ENCODE peak calls at places on chromosomes 7 and 10, in six cellular contexts. O is astrocyte; N is fibroblast of the aortic adventitia; W is right lobe of liver; E is mesothelial cell of epicardium; B is CD4-positive, alpha-beta T cell. U is an unnamed sample.

GRCh38 chr7:71974611-71975010 is 437.5 kb downstream of the CALN1 start:
- DNase-seq in O (no peak), N (no peak), W (no peak), E (no peak), B (no peak), U (no peak)

GRCh38 chr10:113953505-113954272 is 90.0 kb upstream of the ADRB1 start:
- DNase-seq in O (no peak), N (no peak), W (no peak), E (no peak), B (no peak), U (no peak)

GRCh38 chr7:28205505-28205904 is 24.9 kb upstream of the JAZF1 start:
- DNase-seq in O (no peak), N (no peak), W (no peak), E (no peak), B (no peak), U (no peak)

GRCh38 chr10:128843972-128844371 is 623.1 kb upstream of the MGMT start:
- DNase-seq in O (no peak), N (no peak), W (no peak), E (no peak), B (no peak), U (no peak)

GRCh38 chr10:3350205-3350604 is 177.6 kb upstream of the PITRM1 start:
- DNase-seq in O (no peak), N (no peak), W (no peak), E (no peak), B (no peak), U (no peak)

GRCh38 chr10:31508882-31509281 is 189.9 kb downstream of the ZEB1 start:
- DNase-seq in O (peak), N (no peak), W (no peak), E (no peak), B (no peak), U (no peak)

GRCh38 chr7:2734761-2735571 is 47.0 kb downstream of the AMZ1 start:
- DNase-seq in O (no peak), N (no peak), W (peak), E (no peak), B (no peak), U (peak)

GRCh38 chr7:137882806-137883205 is 36.0 kb upstream of the DGKI start:
- DNase-seq in O (peak), N (peak), W (no peak), E (no peak), B (no peak), U (no peak)

GRCh38 chr7:78510580-78511188 is 712.1 kb downstream of the PHTF2 start:
- DNase-seq in O (peak), N (peak), W (peak), E (peak), B (no peak), U (peak)

GRCh38 chr10:61779950-61780659 is 117.4 kb downstream of the CABCOCO1 start:
- DNase-seq in O (peak), N (peak), W (no peak), E (no peak), B (no peak), U (peak)

GRCh38 chr10:18216482-18216881 is 76.3 kb downstream of the CACNB2 start:
- DNase-seq in O (no peak), N (peak), W (no peak), E (no peak), B (no peak), U (peak)

GRCh38 chr7:3067606-3068005 is 23.9 kb upstream of the CARD11 start:
- DNase-seq in O (no peak), N (no peak), W (no peak), E (no peak), B (no peak), U (no peak)

GRCh38 chr10:20890491-20891337 is 6.4 kb downstream of the NEBL start:
- DNase-seq in O (peak), N (peak), W (no peak), E (no peak), B (no peak), U (peak)

GRCh38 chr7:158400601-158401225 is 186.9 kb downstream of the PTPRN2 start:
- DNase-seq in O (no peak), N (no peak), W (no peak), E (no peak), B (no peak), U (no peak)

GRCh38 chr10:62831346-62831745 is 15.2 kb upstream of the EGR2 start:
- DNase-seq in O (peak), N (peak), W (no peak), E (no peak), B (no peak), U (peak)

GRCh38 chr10:87622290-87623004 is 37.2 kb upstream of the PAPSS2 start:
- DNase-seq in O (no peak), N (no peak), W (no peak), E (no peak), B (no peak), U (no peak)

GRCh38 chr10:8811201-8811600 is 756.7 kb downstream of the GATA3 start:
- DNase-seq in O (peak), N (no peak), W (no peak), E (no peak), B (no peak), U (no peak)

GRCh38 chr7:69177941-69178494 is 420.3 kb upstream of the AUTS2 start:
- DNase-seq in O (peak), N (peak), W (no peak), E (no peak), B (no peak), U (no peak)

GRCh38 chr10:47027812-47028260 is 116.6 kb downstream of the PTPN20 start:
- DNase-seq in O (no peak), N (no peak), W (peak), E (peak), B (no peak), U (no peak)

GRCh38 chr7:105587899-105588690 is 6.8 kb upstream of the EFCAB10 start:
- DNase-seq in O (no peak), N (no peak), W (no peak), E (no peak), B (no peak), U (peak)

GRCh38 chr7:128939861-128940410 is 2.2 kb downstream of the IRF5 start:
- DNase-seq in O (no peak), N (no peak), W (no peak), E (no peak), B (no peak), U (no peak)

GRCh38 chr7:155824195-155824915 is 12.1 kb upstream of the SHH start:
- DNase-seq in O (peak), N (no peak), W (no peak), E (no peak), B (no peak), U (peak)

GRCh38 chr7:12297709-12298108 is 86.6 kb downstream of the TMEM106B start:
- DNase-seq in O (no peak), N (no peak), W (no peak), E (no peak), B (no peak), U (no peak)

GRCh38 chr7:40315277-40315676 is 180.5 kb downstream of the SUGCT start:
- DNase-seq in O (peak), N (no peak), W (no peak), E (no peak), B (no peak), U (no peak)

GRCh38 chr7:116180302-116180701 is 30.0 kb upstream of the TES start:
- DNase-seq in O (no peak), N (peak), W (no peak), E (no peak), B (peak), U (peak)

GRCh38 chr7:44073664-44074348 is 8.4 kb upstream of the PGAM2 start:
- DNase-seq in O (peak), N (no peak), W (peak), E (no peak), B (no peak), U (peak)

GRCh38 chr7:157464111-157464970 is 127.5 kb downstream of the DNAJB6 start:
- DNase-seq in O (no peak), N (no peak), W (peak), E (no peak), B (no peak), U (no peak)

GRCh38 chr10:100508691-100509150 is 10.9 kb downstream of the SEC31B start:
- DNase-seq in O (peak), N (peak), W (no peak), E (no peak), B (peak), U (peak)

DNA sequence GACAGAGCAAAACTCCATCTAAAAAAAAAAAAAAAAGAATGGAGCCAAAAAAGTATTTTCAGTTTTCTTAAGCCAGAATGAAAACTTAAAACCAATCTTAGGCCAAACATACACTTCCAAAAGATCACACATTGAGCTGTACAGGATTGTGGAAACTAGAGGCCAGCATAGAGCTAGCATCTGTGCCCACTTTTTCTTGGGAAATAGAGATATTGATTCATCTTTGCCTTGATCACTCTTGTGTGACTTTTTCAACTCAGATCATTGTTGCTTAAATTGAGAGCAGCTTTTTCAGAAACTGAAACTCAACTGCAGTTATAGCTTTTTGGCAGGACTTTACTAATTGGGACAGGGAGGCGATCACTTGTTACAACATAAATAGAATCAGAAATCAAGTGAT is 132.2 kb downstream of the PRKG1 start:
- DNase-seq in O (no peak), N (peak), W (no peak), E (no peak), B (no peak), U (no peak)
- TF ChIP-seq CTCF in O (no peak), N (no peak), W (no peak), E (no peak), B (no peak), U (no peak)

DNA sequence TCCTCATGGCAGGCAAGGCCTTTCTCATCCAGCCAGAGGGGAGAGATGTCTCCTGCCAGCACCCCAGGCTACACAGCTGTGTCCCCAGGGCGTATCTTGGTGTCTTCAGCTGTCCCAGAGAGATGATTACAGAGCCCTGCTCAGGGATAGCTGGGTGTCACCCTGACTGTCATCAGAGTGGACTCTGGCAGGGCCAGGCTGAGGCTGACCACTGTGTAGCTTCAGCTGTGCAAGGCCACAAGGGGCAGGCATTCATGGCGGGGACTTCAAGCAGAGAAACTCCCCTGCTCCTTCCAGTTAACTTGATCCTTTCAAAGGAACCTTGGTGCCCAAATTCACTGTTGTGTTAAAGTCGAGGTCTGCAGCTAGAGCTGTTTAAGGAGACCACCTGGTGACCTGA is 124.1 kb downstream of the RGS10 start:
- DNase-seq in O (no peak), N (no peak), W (no peak), E (no peak), B (no peak), U (no peak)
- TF ChIP-seq CTCF in O (no peak), N (no peak), W (no peak), E (no peak), B (no peak), U (no peak)

GRCh38 chr7:90312745-90313144 is 8.4 kb downstream of the FAM237B start:
- DNase-seq in O (peak), N (peak), W (no peak), E (no peak), B (no peak), U (peak)
- TF ChIP-seq CTCF in O (peak), N (peak), W (peak), E (no peak), B (no peak), U (peak)

GRCh38 chr7:134630237-134630636 is 16.4 kb upstream of the BPGM start:
- DNase-seq in O (no peak), N (no peak), W (no peak), E (no peak), B (no peak), U (no peak)

GRCh38 chr7:134636008-134636449 is 10.6 kb upstream of the BPGM start:
- DNase-seq in O (no peak), N (peak), W (no peak), E (no peak), B (no peak), U (peak)

GRCh38 chr7:134632052-134632451 is 14.6 kb upstream of the BPGM start:
- DNase-seq in O (no peak), N (no peak), W (no peak), E (no peak), B (no peak), U (no peak)

GRCh38 chr7:134630890-134631289 is 15.8 kb upstream of the BPGM start:
- DNase-seq in O (no peak), N (no peak), W (no peak), E (no peak), B (no peak), U (no peak)

GRCh38 chr7:134632937-134633540 is 13.6 kb upstream of the BPGM start:
- DNase-seq in O (peak), N (peak), W (no peak), E (no peak), B (peak), U (peak)
- TF ChIP-seq CTCF in O (peak), N (peak), W (peak), E (no peak), B (peak), U (peak)

DNA sequence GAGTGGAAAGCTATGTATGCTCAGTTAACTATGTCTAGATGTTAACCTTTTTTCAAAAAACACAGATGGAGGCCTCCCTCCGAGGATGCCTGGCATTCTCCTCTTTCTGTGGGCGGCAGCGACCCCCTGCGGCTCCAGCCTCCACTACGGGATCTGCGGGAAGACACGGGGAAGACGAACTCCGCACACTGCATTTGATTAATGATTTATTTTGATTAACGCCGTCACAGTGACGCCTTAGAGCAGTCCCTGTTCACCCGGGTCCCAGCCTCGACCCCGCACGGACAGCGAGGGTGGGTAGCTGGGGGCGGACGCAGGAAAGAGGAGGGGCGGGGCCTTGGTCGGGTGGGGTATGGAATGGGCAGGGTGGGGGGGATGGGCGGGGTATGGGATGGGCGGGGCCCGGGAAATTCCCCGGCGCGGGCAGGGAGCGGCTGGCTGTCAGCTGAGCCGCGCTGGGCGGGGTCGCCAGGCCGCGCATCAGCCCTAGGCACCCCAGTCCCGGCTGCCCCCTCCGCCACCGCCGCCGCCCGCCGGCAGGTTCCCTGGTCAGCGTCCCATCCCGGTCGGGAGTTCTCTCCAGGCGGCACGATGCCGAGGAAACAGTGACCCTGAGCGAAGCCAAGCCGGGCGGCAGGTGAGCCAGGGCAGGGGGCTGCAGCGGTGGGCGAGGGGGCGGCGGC is at the start of gene OPTN:
- DNase-seq in O (peak), N (peak), W (peak), E (peak), B (peak), U (peak)
- TF ChIP-seq CTCF in O (peak), N (peak), W (peak), E (no peak), B (peak), U (peak)

DNA sequence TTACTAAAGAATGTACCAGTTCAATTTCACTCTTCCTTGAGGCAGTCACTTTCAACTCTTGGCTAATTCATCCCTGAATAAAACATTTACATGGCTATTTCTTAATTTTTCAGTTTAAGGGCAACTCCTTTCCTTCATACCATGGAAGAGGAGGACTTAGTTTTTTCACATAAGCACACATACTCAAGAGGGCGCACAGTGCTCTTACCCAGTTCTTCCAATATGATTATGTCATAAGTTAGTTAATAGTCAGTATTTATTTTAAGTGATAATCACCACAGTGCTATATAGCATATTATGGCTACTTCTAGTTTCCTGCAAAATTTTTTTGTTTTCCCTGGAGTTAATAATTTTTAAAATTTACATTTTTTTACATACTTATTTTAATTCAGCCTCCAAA is 58.6 kb downstream of the SND1 start:
- DNase-seq in O (no peak), N (no peak), W (no peak), E (no peak), B (no peak), U (no peak)
- TF ChIP-seq CTCF in O (no peak), N (no peak), W (no peak), E (no peak), B (no peak), U (no peak)

DNA sequence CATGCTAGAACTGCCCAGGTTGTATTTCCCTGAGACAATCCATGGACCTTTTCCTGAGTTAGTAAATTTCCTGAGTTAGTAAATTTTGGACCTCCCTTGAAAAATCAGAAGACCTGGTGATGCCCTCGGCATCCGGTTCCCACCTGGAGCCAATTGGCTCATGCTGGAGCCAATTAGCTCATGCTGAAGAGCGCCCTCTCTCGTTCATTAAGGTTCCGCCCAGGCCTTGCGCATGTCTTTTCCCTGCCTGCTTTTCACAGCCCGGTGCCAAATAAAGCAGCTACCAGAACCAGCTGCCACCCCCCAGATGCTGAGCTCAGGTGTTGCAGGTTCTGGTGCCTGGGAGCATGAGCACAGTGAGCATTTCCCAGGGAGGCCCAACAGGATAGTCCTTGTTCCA is 96.2 kb downstream of the APBB1IP start:
- DNase-seq in O (no peak), N (no peak), W (no peak), E (no peak), B (no peak), U (no peak)
- TF ChIP-seq CTCF in O (no peak), N (no peak), W (peak), E (no peak), B (peak), U (no peak)

GRCh38 chr7:17680943-17681351 is 259.3 kb downstream of the SNX13 start:
- DNase-seq in O (no peak), N (peak), W (no peak), E (no peak), B (no peak), U (peak)
- TF ChIP-seq CTCF in O (peak), N (peak), W (peak), E (peak), B (peak), U (peak)

U was measured in fibroblast of villous mesenchyme.